ENCODE peak calls at places on chromosomes 1 and 21, in four cellular contexts. U, I, O and V are unnamed samples.

GRCh38 chr1:151989131-151989868 is 4.4 kb downstream of the S100A10 start:
- DNase-seq in U (no peak), I (no peak), O (peak), V (no peak)

GRCh38 chr1:86993269-86993985 is 79.0 kb downstream of the HS2ST1 start:
- DNase-seq in U (no peak), I (no peak), O (no peak), V (no peak)

GRCh38 chr1:145858937-145859490 is at the start of gene PIAS3:
- DNase-seq in U (peak), I (peak), O (peak), V (peak)

GRCh38 chr1:81802601-81803422 is 2.1 kb downstream of the ADGRL2 start:
- DNase-seq in U (no peak), I (peak), O (no peak), V (peak)

GRCh38 chr1:39625462-39626273 is 13.8 kb downstream of the HEYL start:
- DNase-seq in U (no peak), I (no peak), O (no peak), V (no peak)

GRCh38 chr1:30410153-30410851 is 313.1 kb downstream of the MATN1 start:
- DNase-seq in U (no peak), I (peak), O (no peak), V (peak)

GRCh38 chr1:87086120-87086519 is 171.7 kb downstream of the HS2ST1 start:
- DNase-seq in U (no peak), I (no peak), O (no peak), V (no peak)

GRCh38 chr1:10635992-10636391 is 160.5 kb downstream of the CASZ1 start:
- DNase-seq in U (no peak), I (no peak), O (no peak), V (no peak)

GRCh38 chr1:98796049-98796448 is 134.5 kb downstream of the SNX7 start:
- DNase-seq in U (no peak), I (no peak), O (no peak), V (no peak)

GRCh38 chr1:205481279-205481617 is 23.2 kb upstream of the CDK18 start:
- DNase-seq in U (no peak), I (no peak), O (no peak), V (no peak)

GRCh38 chr1:169925505-169926482 is 32.1 kb upstream of the SCYL3 start:
- DNase-seq in U (no peak), I (no peak), O (no peak), V (no peak)

GRCh38 chr1:207745285-207745684 is 6.6 kb upstream of the CD46 start:
- DNase-seq in U (no peak), I (no peak), O (no peak), V (no peak)

GRCh38 chr1:28290851-28291250 is 31.5 kb downstream of the SESN2 start:
- DNase-seq in U (no peak), I (no peak), O (no peak), V (peak)

GRCh38 chr21:36910581-36911307 is 55.7 kb downstream of the HLCS start:
- DNase-seq in U (no peak), I (no peak), O (no peak), V (no peak)

GRCh38 chr1:115515270-115515669 is 126.5 kb upstream of the VANGL1 start:
- DNase-seq in U (no peak), I (no peak), O (no peak), V (no peak)

GRCh38 chr1:112536561-112536960 is 27.8 kb downstream of the WNT2B start:
- DNase-seq in U (no peak), I (no peak), O (no peak), V (no peak)

GRCh38 chr1:220914283-220915116 is 35.3 kb downstream of the HLX start:
- DNase-seq in U (no peak), I (no peak), O (no peak), V (no peak)

GRCh38 chr1:12345350-12346217 is 115.8 kb downstream of the VPS13D start:
- DNase-seq in U (no peak), I (no peak), O (no peak), V (no peak)

GRCh38 chr1:101548376-101548775 is 311.6 kb downstream of the S1PR1 start:
- DNase-seq in U (no peak), I (no peak), O (no peak), V (no peak)